ENCODE peak calls at places on chromosomes 16 and 17, in four cellular contexts. Y, J, E and U are unnamed samples. For H3K4me1, the result is how much of the 10 kb centered on the place peaks cover.

GRCh38 chr17:54781389-54781788 is 119.3 kb upstream of the TOM1L1 start:
- DNase-seq in Y (no peak), J (no peak), E (no peak), U (no peak)

GRCh38 chr16:76114681-76115080 is 162.5 kb upstream of the CNTNAP4 start:
- DNase-seq in Y (no peak), J (no peak), E (no peak), U (no peak)

GRCh38 chr16:89256651-89257254 is 39.2 kb downstream of the ZNF778 start:
- DNase-seq in Y (no peak), J (peak), E (peak), U (peak)

GRCh38 chr17:302300-302698 is 50.3 kb downstream of the RPH3AL start:
- DNase-seq in Y (no peak), J (no peak), E (no peak), U (no peak)

GRCh38 chr17:29572691-29573557 is 4.4 kb downstream of the TP53I13 start:
- DNase-seq in Y (no peak), J (peak), E (peak), U (no peak)

GRCh38 chr17:13541032-13541480 is 60.7 kb downstream of the HS3ST3A1 start:
- DNase-seq in Y (no peak), J (no peak), E (peak), U (no peak)

GRCh38 chr16:79307214-79307613 is 293.3 kb downstream of the MAF start:
- DNase-seq in Y (no peak), J (no peak), E (no peak), U (no peak)

GRCh38 chr17:11736613-11737289 is 138.5 kb downstream of the DNAH9 start:
- DNase-seq in Y (no peak), J (no peak), E (no peak), U (peak)

GRCh38 chr17:348692-349425 is 3.7 kb downstream of the RPH3AL start:
- DNase-seq in Y (no peak), J (peak), E (no peak), U (no peak)

GRCh38 chr16:81796035-81796434 is 16.9 kb downstream of the PLCG2 start:
- DNase-seq in Y (no peak), J (no peak), E (no peak), U (no peak)

GRCh38 chr16:67926181-67926742 is 5.4 kb downstream of the CTRL start:
- DNase-seq in Y (no peak), J (no peak), E (peak), U (peak)

GRCh38 chr17:67718325-67718941 is 697 bp downstream of the NOL11 start:
- DNase-seq in Y (no peak), J (peak), E (peak), U (peak)

GRCh38 chr17:80374039-80374731 is 40.8 kb upstream of the ENDOV start:
- DNase-seq in Y (no peak), J (no peak), E (no peak), U (no peak)

GRCh38 chr16:15966420-15967222 is 17.2 kb downstream of the ABCC1 start:
- DNase-seq in Y (no peak), J (no peak), E (peak), U (peak)

GRCh38 chr17:74833501-74834361 is 26.0 kb downstream of the GRIN2C start:
- DNase-seq in Y (no peak), J (no peak), E (peak), U (no peak)

GRCh38 chr17:82013772-82014321 is 8.8 kb downstream of the CENPX start:
- DNase-seq in Y (no peak), J (no peak), E (no peak), U (no peak)

GRCh38 chr17:62073993-62074392 is 8.9 kb upstream of the MED13 start:
- DNase-seq in Y (no peak), J (no peak), E (no peak), U (no peak)

GRCh38 chr16:72657791-72658190 is 390.1 kb downstream of the ZFHX3 start:
- DNase-seq in Y (no peak), J (no peak), E (no peak), U (no peak)

GRCh38 chr17:78653382-78653781 is 76.2 kb upstream of the DNAH17 start:
- DNase-seq in Y (no peak), J (no peak), E (peak), U (no peak)

GRCh38 chr16:53433930-53434435 is 288 bp upstream of the RBL2 start:
- DNase-seq in Y (no peak), J (no peak), E (peak), U (peak)

GRCh38 chr17:76268015-76268749 is 3.0 kb downstream of the UBALD2 start:
- DNase-seq in Y (no peak), J (no peak), E (peak), U (peak)

GRCh38 chr17:19641687-19642372 is 6.7 kb upstream of the ALDH3A2 start:
- DNase-seq in Y (no peak), J (no peak), E (no peak), U (no peak)

GRCh38 chr16:19884611-19885455 is at the start of gene GPRC5B:
- DNase-seq in Y (no peak), J (peak), E (peak), U (peak)

GRCh38 chr17:13581925-13582324 is 19.8 kb downstream of the HS3ST3A1 start:
- DNase-seq in Y (no peak), J (no peak), E (no peak), U (no peak)

GRCh38 chr17:6608321-6608720 is 32.2 kb downstream of the KIAA0753 start:
- DNase-seq in Y (no peak), J (no peak), E (peak), U (no peak)

GRCh38 chr16:86826931-86827330 is 248.6 kb downstream of the FOXL1 start:
- DNase-seq in Y (no peak), J (peak), E (no peak), U (peak)

GRCh38 chr17:83030432-83030831 is 49.0 kb upstream of the METRNL start:
- DNase-seq in Y (no peak), J (peak), E (no peak), U (no peak)

GRCh38 chr17:83012873-83013778 is 66.3 kb upstream of the METRNL start:
- DNase-seq in Y (no peak), J (no peak), E (peak), U (no peak)

GRCh38 chr17:31588512-31588911 is 197.0 kb downstream of the RAB11FIP4 start:
- DNase-seq in Y (no peak), J (no peak), E (no peak), U (no peak)

GRCh38 chr17:65593870-65594584 is 32.6 kb upstream of the AXIN2 start:
- DNase-seq in Y (no peak), J (peak), E (peak), U (peak)

GRCh38 chr17:36501351-36501750 is 14.9 kb downstream of the ZNHIT3 start:
- DNase-seq in Y (no peak), J (peak), E (no peak), U (no peak)
- H3K4me1 ChIP-seq in Y (under half), J (under half), E (under half), U (under half)

GRCh38 chr16:27193300-27193990 is 9.9 kb upstream of the KDM8 start:
- DNase-seq in Y (no peak), J (no peak), E (no peak), U (peak)
- H4K5ac ChIP-seq in Y (no peak), J (no peak), E (no peak), U (no peak)

GRCh38 chr17:47957591-47958490 is at the start of gene PRR15L:
- DNase-seq in Y (no peak), J (peak), E (no peak), U (no peak)
- H3K27ac ChIP-seq in Y (no peak), J (no peak), E (no peak), U (no peak)

GRCh38 chr16:49462356-49462988 is 88.9 kb downstream of the C16orf78 start:
- DNase-seq in Y (no peak), J (peak), E (no peak), U (no peak)

GRCh38 chr16:49464093-49464492 is 90.5 kb downstream of the C16orf78 start:
- DNase-seq in Y (no peak), J (no peak), E (no peak), U (no peak)

GRCh38 chr16:49461517-49461951 is 87.9 kb downstream of the C16orf78 start:
- DNase-seq in Y (no peak), J (peak), E (no peak), U (no peak)

GRCh38 chr16:49463529-49463928 is 89.9 kb downstream of the C16orf78 start:
- DNase-seq in Y (no peak), J (peak), E (no peak), U (no peak)

DNA sequence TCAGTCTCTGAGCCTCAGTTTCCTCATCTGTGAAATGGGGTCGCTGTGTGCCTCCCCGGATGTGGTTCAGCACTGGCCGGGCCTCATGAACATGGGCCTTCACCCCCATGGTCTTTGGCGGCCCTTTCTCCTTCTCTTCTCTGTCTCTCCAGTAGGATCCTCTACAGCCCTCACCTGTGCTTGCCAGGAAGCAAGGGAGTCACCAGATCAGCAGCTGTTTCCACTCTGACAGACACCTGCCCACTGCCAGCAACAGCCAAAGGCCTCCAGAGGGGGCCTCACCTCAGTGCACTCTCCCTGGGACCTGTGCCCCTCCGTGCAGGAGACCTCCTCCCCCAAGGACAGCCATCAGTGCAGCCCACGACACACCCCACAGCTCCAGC is 89.4 kb downstream of the C16orf78 start:
- DNase-seq in Y (no peak), J (peak), E (no peak), U (no peak)
- H3K4me1 ChIP-seq in Y (under half), J (under half), E (under half), U (under half)

GRCh38 chr17:41594363-41594915 is 7.7 kb upstream of the KRT14 start:
- DNase-seq in Y (no peak), J (no peak), E (no peak), U (no peak)
- H4K5ac ChIP-seq in Y (no peak), J (no peak), E (no peak), U (no peak)

DNA sequence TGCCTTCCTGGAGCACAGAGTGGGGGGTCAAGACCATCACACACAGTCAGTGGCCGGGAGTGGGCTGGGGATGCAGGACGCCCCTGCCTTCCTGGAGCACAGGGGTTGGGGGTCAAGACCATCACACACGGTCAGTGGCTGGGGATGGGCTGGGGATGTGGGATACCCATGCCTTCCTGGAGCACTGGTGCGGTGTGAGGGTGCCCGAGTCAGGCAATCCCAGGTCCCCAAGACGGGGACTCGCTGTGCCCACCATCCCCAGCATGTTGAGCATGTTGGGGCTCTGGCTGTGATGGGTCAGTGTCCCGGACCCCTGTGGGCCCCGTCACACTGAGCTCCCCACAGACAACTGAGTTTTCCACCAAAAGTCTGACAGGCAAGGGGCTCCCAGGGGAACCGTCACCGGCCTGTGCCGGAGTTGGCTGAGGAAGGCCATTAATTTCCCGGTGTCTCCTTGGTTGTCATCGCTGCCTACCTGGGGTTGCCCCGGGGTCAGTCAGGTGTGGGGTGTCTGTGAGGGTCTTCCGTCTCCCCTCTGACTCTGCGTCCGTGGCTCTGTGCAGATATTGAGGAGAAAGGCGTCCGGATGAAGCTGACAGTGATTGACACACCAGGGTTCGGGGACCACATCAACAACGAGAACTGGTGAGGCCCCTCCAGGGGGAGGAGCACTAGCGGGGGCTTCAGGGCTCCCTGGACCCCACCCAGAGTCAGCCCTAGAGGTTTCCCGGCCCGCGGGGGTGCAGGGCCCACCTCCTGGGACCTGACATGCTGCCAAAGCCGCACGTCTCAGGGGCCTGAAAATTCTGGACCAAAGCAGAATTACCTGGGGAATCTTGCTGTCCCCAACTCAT is 347.1 kb downstream of the SEC14L1 start:
- DNase-seq in Y (no peak), J (no peak), E (no peak), U (no peak)
- H3K27ac ChIP-seq in Y (no peak), J (no peak), E (no peak), U (no peak)

DNA sequence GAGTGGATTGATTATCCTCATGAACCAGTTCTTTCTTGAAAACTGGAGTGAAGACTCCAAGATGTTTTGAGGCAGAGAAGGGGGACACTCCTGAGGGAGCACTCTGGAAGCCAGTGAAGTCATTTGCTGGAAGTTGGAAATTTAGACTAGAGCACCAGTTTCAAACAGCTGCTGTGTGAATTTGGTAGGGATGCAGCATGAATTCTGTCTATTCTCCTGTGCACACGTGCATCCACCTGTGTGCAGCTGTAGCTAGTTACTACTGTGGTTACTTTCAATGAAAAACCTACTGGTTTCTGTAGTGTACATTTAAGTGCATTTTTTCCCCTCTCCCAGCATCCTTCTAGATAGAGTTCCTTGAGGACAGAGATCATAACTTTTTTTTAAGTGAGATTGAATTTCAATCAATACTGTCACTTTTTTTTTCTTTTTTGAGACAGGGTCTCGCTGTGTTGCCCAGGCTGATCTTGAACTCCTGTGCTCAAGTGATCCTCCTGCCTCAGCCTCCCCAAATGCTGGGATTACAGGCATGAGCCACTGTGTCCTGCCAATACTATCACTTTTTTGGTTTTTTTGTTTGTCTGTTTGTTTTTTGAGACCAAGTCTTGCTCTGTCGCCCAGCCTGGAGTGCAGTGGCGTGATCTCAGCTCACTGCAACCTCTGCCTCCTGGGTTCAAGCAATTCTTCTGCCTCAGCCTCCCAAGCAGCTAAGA is 65.8 kb downstream of the TUBD1 start:
- DNase-seq in Y (no peak), J (no peak), E (no peak), U (no peak)
- H3K4me1 ChIP-seq in Y (under half), J (under half), E (under half), U (under half)

DNA sequence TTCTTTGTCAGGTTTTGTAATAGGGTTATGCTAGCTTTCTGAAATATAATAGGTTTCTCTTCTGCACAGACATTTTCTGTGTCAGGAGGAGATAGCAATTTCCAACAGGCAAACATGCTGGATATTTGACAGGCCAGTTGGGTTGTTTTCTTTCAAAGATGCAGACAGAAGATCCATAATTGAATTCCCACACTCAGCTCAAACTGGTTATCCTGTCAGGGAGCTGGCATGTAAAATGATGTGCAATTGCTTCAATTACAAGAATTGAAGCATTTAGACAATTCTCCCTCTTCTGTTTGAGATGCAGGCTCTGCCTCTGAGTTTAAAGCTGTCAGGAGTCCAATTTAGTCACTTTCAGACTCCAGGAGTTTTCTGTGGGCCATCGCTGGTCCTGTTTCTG is 146.2 kb upstream of the ZKSCAN2 start:
- DNase-seq in Y (no peak), J (no peak), E (no peak), U (no peak)
- H4K5ac ChIP-seq in Y (no peak), J (no peak), E (no peak), U (no peak)

DNA sequence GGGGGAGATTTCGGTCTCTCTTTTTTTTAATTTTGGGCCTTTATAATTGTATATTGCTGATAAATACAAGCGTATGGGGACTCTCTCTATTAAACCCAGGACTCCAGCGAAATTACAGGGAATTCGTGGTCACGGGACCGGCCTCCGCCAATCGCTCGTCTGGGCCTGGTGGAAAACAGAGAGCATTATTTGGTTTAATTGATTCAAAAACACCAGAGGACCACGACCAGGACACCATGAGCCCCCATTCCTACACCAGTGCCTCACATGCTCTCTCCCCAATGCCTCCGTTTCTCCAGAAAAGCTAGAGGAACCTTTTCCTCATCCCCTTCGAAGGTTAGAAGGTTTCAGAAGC is at the start of gene HOXB2:
- DNase-seq in Y (no peak), J (no peak), E (peak), U (no peak)
- H3K27ac ChIP-seq in Y (no peak), J (no peak), E (peak), U (no peak)

GRCh38 chr16:30524575-30525571 is 1.5 kb downstream of the ZNF768 start:
- DNase-seq in Y (no peak), J (no peak), E (no peak), U (no peak)
- H3K4me1 ChIP-seq in Y (under half), J (under half), E (under half), U (under half)